ENCODE peak calls at places on chromosomes 11 and 22, in nine cellular contexts. C is heart left ventricle, D is tibial nerve, X is HCT116, Z is A549, P is ovary, W is breast epithelium, G is prostate gland, R is esophagus squamous epithelium. N is an unnamed sample.
A peak's percentile ranks its signal among the peaks of the same experiment; 100 is the strongest.

GRCh38 chr22:19088866-19089595 is 33.2 kb downstream of the DGCR2 start:
- DNase-seq in C (no peak), D (no peak), X (no peak), Z (no peak), P (no peak), W (no peak), G (no peak), R (no peak), N (peak; percentile 8)

GRCh38 chr11:123145220-123145619 is 49.8 kb downstream of the CLMP start:
- DNase-seq in C (no peak), D (peak; percentile 38), X (peak; percentile 73), Z (peak; percentile 94), P (peak; percentile 49), W (no peak), G (no peak), R (no peak), N (no peak)

GRCh38 chr11:35056391-35057093 is 82.4 kb upstream of the CD44 start:
- DNase-seq in C (no peak), D (no peak), X (no peak), Z (no peak), P (no peak), W (no peak), G (no peak), R (no peak), N (no peak)

GRCh38 chr11:12846766-12847615 is 162.1 kb upstream of the RASSF10 start:
- DNase-seq in C (no peak), D (no peak), X (no peak), Z (no peak), P (no peak), W (no peak), G (no peak), R (no peak), N (no peak)

GRCh38 chr11:16086229-16086628 is 270.1 kb downstream of the SOX6 start:
- DNase-seq in C (no peak), D (no peak), X (no peak), Z (no peak), P (no peak), W (no peak), G (no peak), R (no peak), N (no peak)

GRCh38 chr22:30230787-30231461 is 15.6 kb downstream of the LIF start:
- DNase-seq in C (no peak), D (no peak), X (no peak), Z (no peak), P (no peak), W (no peak), G (no peak), R (no peak), N (no peak)

GRCh38 chr11:12694182-12694531 is 19.9 kb downstream of the TEAD1 start:
- DNase-seq in C (no peak), D (no peak), X (no peak), Z (peak; percentile 56), P (peak; percentile 41), W (no peak), G (peak; percentile 40), R (no peak), N (no peak)

GRCh38 chr11:19670030-19670761 is 42.4 kb upstream of the NAV2 start:
- DNase-seq in C (no peak), D (no peak), X (peak; percentile 37), Z (peak; percentile 46), P (no peak), W (no peak), G (no peak), R (no peak), N (no peak)

GRCh38 chr11:61007971-61008896 is 36.8 kb downstream of the CD6 start:
- DNase-seq in C (no peak), D (no peak), X (no peak), Z (no peak), P (no peak), W (no peak), G (no peak), R (no peak), N (no peak)

GRCh38 chr11:68414457-68415221 is 45.9 kb upstream of the PPP6R3 start:
- DNase-seq in C (no peak), D (no peak), X (no peak), Z (no peak), P (no peak), W (no peak), G (no peak), R (no peak), N (no peak)

GRCh38 chr11:115964091-115964490 is 459.9 kb upstream of the CADM1 start:
- DNase-seq in C (no peak), D (no peak), X (no peak), Z (no peak), P (no peak), W (no peak), G (no peak), R (no peak), N (no peak)

GRCh38 chr11:125442946-125443345 is 53.1 kb downstream of the FEZ1 start:
- DNase-seq in C (no peak), D (no peak), X (no peak), Z (no peak), P (no peak), W (no peak), G (no peak), R (no peak), N (no peak)

GRCh38 chr22:49244466-49245420 is 582.9 kb downstream of the BRD1 start:
- DNase-seq in C (no peak), D (no peak), X (no peak), Z (no peak), P (no peak), W (peak; percentile 27), G (no peak), R (no peak), N (no peak)

GRCh38 chr11:129314381-129314780 is 61.3 kb upstream of the BARX2 start:
- DNase-seq in C (no peak), D (no peak), X (no peak), Z (no peak), P (no peak), W (no peak), G (no peak), R (no peak), N (no peak)

GRCh38 chr11:129312741-129313587 is 62.7 kb upstream of the BARX2 start:
- DNase-seq in C (no peak), D (no peak), X (no peak), Z (no peak), P (no peak), W (no peak), G (no peak), R (no peak), N (no peak)

GRCh38 chr11:129316781-129317180 is 58.9 kb upstream of the BARX2 start:
- DNase-seq in C (no peak), D (no peak), X (no peak), Z (no peak), P (no peak), W (no peak), G (no peak), R (no peak), N (no peak)

GRCh38 chr11:129315781-129316579 is 59.7 kb upstream of the BARX2 start:
- DNase-seq in C (no peak), D (no peak), X (peak; percentile 32), Z (no peak), P (no peak), W (peak; percentile 79), G (peak; percentile 58), R (no peak), N (peak; percentile 68)

DNA sequence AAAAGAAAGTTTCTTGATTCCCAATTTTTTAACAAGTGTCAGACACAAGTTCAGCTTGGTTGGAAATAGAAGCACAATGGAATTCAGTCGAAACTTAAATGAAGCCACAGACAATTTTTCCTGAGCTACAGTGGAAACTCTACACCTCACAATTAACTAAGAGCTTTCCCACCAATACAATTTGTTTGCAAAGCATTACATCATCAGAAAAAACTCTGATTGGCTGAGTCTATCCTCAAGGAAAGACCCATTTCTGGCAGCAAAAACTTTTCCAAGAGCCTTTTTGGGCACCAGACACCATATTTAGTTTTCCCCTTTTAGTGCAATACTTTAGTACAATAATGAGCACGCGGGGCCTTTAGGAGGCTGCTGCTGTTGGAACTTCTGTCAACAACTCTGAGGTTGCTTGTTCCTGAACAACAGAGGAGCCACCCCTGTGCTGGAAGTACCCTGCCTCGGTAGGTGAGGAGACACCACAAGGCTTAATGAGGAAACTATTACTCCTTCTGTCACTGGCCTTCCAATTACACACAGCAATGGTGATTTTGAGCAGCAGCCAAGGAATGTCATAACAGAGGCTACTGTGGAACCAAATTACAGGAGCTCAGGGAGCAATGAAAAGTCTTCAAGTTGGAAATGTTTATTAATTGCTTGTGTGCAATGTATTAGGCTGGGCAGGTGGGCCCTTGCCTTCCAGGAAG is 61.9 kb upstream of the BARX2 start:
- DNase-seq in C (no peak), D (peak; percentile 49), X (no peak), Z (no peak), P (no peak), W (no peak), G (no peak), R (no peak), N (no peak)
- H3K4me3 ChIP-seq in C (peak overlapping the region; percentile 25), D (no peak overlapping the region), X (no peak overlapping the region), Z (no peak overlapping the region), P (no peak overlapping the region), W (no peak overlapping the region), G (no peak overlapping the region), R (no peak overlapping the region), N (no peak overlapping the region)

GRCh38 chr11:96070453-96070852 is 146.5 kb upstream of the MTMR2 start:
- DNase-seq in C (no peak), D (no peak), X (no peak), Z (no peak), P (no peak), W (no peak), G (no peak), R (no peak), N (no peak)
- TF ChIP-seq POLR2A in C (no peak), D (no peak), X (no peak), Z (no peak), P (no peak), W (no peak), G (no peak), R (no peak), N (no peak)

GRCh38 chr22:31579835-31580242 is 82.2 kb downstream of the PISD start:
- DNase-seq in C (no peak), D (no peak), X (no peak), Z (peak; percentile 16), P (no peak), W (no peak), G (peak; percentile 75), R (no peak), N (no peak)

GRCh38 chr22:31578171-31578570 is 81.8 kb downstream of the SFI1 start:
- DNase-seq in C (no peak), D (no peak), X (no peak), Z (no peak), P (no peak), W (no peak), G (no peak), R (no peak), N (no peak)

GRCh38 chr22:31575190-31575589 is 78.9 kb downstream of the SFI1 start:
- DNase-seq in C (no peak), D (no peak), X (no peak), Z (no peak), P (peak; percentile 40), W (peak; percentile 77), G (peak; percentile 51), R (no peak), N (no peak)

GRCh38 chr22:31574015-31574670 is 77.8 kb downstream of the SFI1 start:
- DNase-seq in C (no peak), D (no peak), X (no peak), Z (no peak), P (peak; percentile 25), W (no peak), G (no peak), R (no peak), N (no peak)

GRCh38 chr22:31577711-31578110 is 81.4 kb downstream of the SFI1 start:
- DNase-seq in C (no peak), D (no peak), X (no peak), Z (no peak), P (no peak), W (no peak), G (no peak), R (no peak), N (no peak)
- H3K4me1 ChIP-seq in C (no peaks in the 10 kb centered on the region), D (no peaks in the 10 kb centered on the region), X (no peaks in the 10 kb centered on the region), Z (peaks cover 7% of the 10 kb centered on the region), P (peaks cover 12% of the 10 kb centered on the region), W (no peaks in the 10 kb centered on the region), G (no peaks in the 10 kb centered on the region), R (no peaks in the 10 kb centered on the region), N (no peaks in the 10 kb centered on the region)

GRCh38 chr11:64742940-64743590 is 877 bp downstream of the RASGRP2 start:
- DNase-seq in C (peak; percentile 86), D (peak; percentile 64), X (no peak), Z (peak; percentile 48), P (peak; percentile 48), W (no peak), G (no peak), R (no peak), N (peak; percentile 89)
- H3K4me3 ChIP-seq in C (peak overlapping the region; percentile 51), D (peak overlapping the region; percentile 72), X (peak overlapping the region; percentile 83), Z (peak overlapping the region; percentile 61), P (peak overlapping the region; percentile 44), W (peak overlapping the region; percentile 52), G (peak overlapping the region; percentile 45), R (peak overlapping the region; percentile 45), N (peak overlapping the region; percentile 64)

N was measured in Peyer's patch.